ENCODE peak calls at places on chromosomes 12 and 14, in nine cellular contexts. Q is aorta; J is stimulated activated naive CD8-positive, alpha-beta T cell treated with anti-CD3 and anti-CD28 coated beads, Interleukin-15, Interleukin-2, amounts not matched to agents 100 U/mL and 50 U/mL, for 24 hours; O is left cardiac atrium; Z is heart left ventricle; E is pancreas; D is naive B cell; U is activated T-cell treated with anti-CD3 and anti-CD28 coated beads, Interleukin-2, amount 50 U/mL, for 72 hours; N is stimulated activated naive B cell treated with anti-CD40 and anti-IgM and Interleukin-4, amounts not matched to agents 10 μg/mL and 1 μg/mL and 100 μg/mL, for 72 hours. F is an unnamed sample.

GRCh38 chr12:32252199-32253073 is 145.8 kb downstream of the BICD1 start:
- ATAC-seq in Q (no peak), J (no peak), O (no peak), Z (no peak), E (no peak), D (peak; percentile 48), U (no peak), N (peak; percentile 90), F (peak; percentile 45)

GRCh38 chr14:92596328-92596943 is 82.9 kb downstream of the RIN3 start:
- ATAC-seq in Q (no peak), J (no peak), O (no peak), Z (no peak), E (no peak), D (no peak), U (no peak), N (peak; percentile 22), F (no peak)

GRCh38 chr12:131800594-131801135 is 27.5 kb upstream of the MMP17 start:
- ATAC-seq in Q (no peak), J (no peak), O (no peak), Z (no peak), E (no peak), D (no peak), U (no peak), N (peak; percentile 45), F (peak; percentile 11)

GRCh38 chr12:48003226-48004038 is 844 bp downstream of the COL2A1 start:
- ATAC-seq in Q (no peak), J (no peak), O (no peak), Z (no peak), E (peak; percentile 5), D (peak; percentile 20), U (peak; percentile 39), N (peak; percentile 29), F (no peak)

GRCh38 chr12:51077930-51078329 is 5.5 kb downstream of the CSRNP2 start:
- ATAC-seq in Q (peak; percentile 49), J (no peak), O (peak; percentile 67), Z (peak; percentile 93), E (no peak), D (no peak), U (no peak), N (no peak), F (no peak)

GRCh38 chr12:21642707-21643389 is 14.8 kb downstream of the LDHB start:
- ATAC-seq in Q (no peak), J (peak; percentile 73), O (peak; percentile 21), Z (peak; percentile 85), E (no peak), D (no peak), U (peak; percentile 75), N (peak; percentile 46), F (peak; percentile 96)

GRCh38 chr14:30988509-30988908 is 36.9 kb upstream of the AP4S1 start:
- ATAC-seq in Q (no peak), J (no peak), O (no peak), Z (no peak), E (no peak), D (no peak), U (no peak), N (no peak), F (no peak)

GRCh38 chr12:52496054-52496453 is 3.0 kb upstream of the KRT6A start:
- ATAC-seq in Q (no peak), J (no peak), O (no peak), Z (no peak), E (no peak), D (no peak), U (no peak), N (no peak), F (no peak)

GRCh38 chr12:119710374-119710773 is 42.4 kb downstream of the PRKAB1 start:
- ATAC-seq in Q (no peak), J (no peak), O (no peak), Z (no peak), E (no peak), D (no peak), U (no peak), N (no peak), F (no peak)

GRCh38 chr14:89308232-89308959 is 108.6 kb downstream of the FOXN3 start:
- ATAC-seq in Q (no peak), J (no peak), O (no peak), Z (no peak), E (no peak), D (no peak), U (peak; percentile 63), N (peak; percentile 79), F (peak; percentile 31)

GRCh38 chr14:51852541-51852940 is 7.9 kb upstream of the GNG2 start:
- ATAC-seq in Q (no peak), J (no peak), O (no peak), Z (no peak), E (no peak), D (no peak), U (no peak), N (no peak), F (no peak)

GRCh38 chr12:120078868-120079267 is 37.7 kb downstream of the RAB35 start:
- ATAC-seq in Q (no peak), J (no peak), O (no peak), Z (peak; percentile 62), E (peak; percentile 30), D (peak; percentile 45), U (peak; percentile 38), N (peak; percentile 52), F (no peak)

GRCh38 chr14:57485635-57486034 is 8.0 kb downstream of the CCDC198 start:
- ATAC-seq in Q (no peak), J (no peak), O (no peak), Z (no peak), E (no peak), D (peak; percentile 53), U (no peak), N (peak; percentile 93), F (no peak)

GRCh38 chr14:74980746-74981661 is 21.7 kb upstream of the EIF2B2 start:
- ATAC-seq in Q (peak; percentile 82), J (no peak), O (peak; percentile 34), Z (peak; percentile 10), E (no peak), D (no peak), U (no peak), N (no peak), F (no peak)

GRCh38 chr12:58645946-58646345 is 274.4 kb downstream of the LRIG3 start:
- ATAC-seq in Q (no peak), J (no peak), O (no peak), Z (no peak), E (no peak), D (no peak), U (no peak), N (no peak), F (no peak)

GRCh38 chr12:100503228-100503628 is 29.6 kb downstream of the NR1H4 start:
- ATAC-seq in Q (no peak), J (no peak), O (no peak), Z (no peak), E (peak; percentile 73), D (no peak), U (no peak), N (no peak), F (peak; percentile 14)

GRCh38 chr14:71824816-71825215 is 107.4 kb upstream of the RGS6 start:
- ATAC-seq in Q (no peak), J (no peak), O (no peak), Z (no peak), E (no peak), D (no peak), U (no peak), N (no peak), F (no peak)

GRCh38 chr12:52708010-52708409 is 4.7 kb upstream of the KRT77 start:
- ATAC-seq in Q (no peak), J (no peak), O (no peak), Z (no peak), E (no peak), D (no peak), U (no peak), N (no peak), F (no peak)

GRCh38 chr14:65832431-65833253 is 420.1 kb downstream of the FUT8 start:
- ATAC-seq in Q (no peak), J (no peak), O (no peak), Z (no peak), E (no peak), D (no peak), U (no peak), N (no peak), F (no peak)

GRCh38 chr12:92573104-92573503 is 129.7 kb upstream of the PLEKHG7 start:
- ATAC-seq in Q (no peak), J (no peak), O (no peak), Z (no peak), E (peak; percentile 45), D (no peak), U (no peak), N (no peak), F (no peak)

GRCh38 chr12:79842630-79843029 is 92.3 kb downstream of the PPP1R12A start:
- ATAC-seq in Q (no peak), J (no peak), O (no peak), Z (no peak), E (no peak), D (no peak), U (no peak), N (no peak), F (no peak)

GRCh38 chr14:58765843-58766242 is 128.1 kb downstream of the DACT1 start:
- ATAC-seq in Q (no peak), J (no peak), O (no peak), Z (peak; percentile 46), E (no peak), D (no peak), U (no peak), N (no peak), F (no peak)

GRCh38 chr12:110042260-110042659 is 6.1 kb downstream of the C12orf76 start:
- ATAC-seq in Q (no peak), J (no peak), O (peak; percentile 67), Z (peak; percentile 85), E (peak; percentile 56), D (no peak), U (no peak), N (no peak), F (no peak)

GRCh38 chr12:6215932-6216494 is 15.8 kb downstream of the CD9 start:
- ATAC-seq in Q (peak; percentile 91), J (peak; percentile 32), O (peak; percentile 75), Z (peak; percentile 36), E (peak; percentile 97), D (no peak), U (peak; percentile 61), N (no peak), F (peak; percentile 60)

GRCh38 chr14:54837508-54838149 is 65.0 kb downstream of the GCH1 start:
- ATAC-seq in Q (no peak), J (no peak), O (no peak), Z (no peak), E (no peak), D (no peak), U (no peak), N (no peak), F (no peak)

GRCh38 chr14:96119947-96120346 is 80.8 kb downstream of the C14orf132 start:
- ATAC-seq in Q (no peak), J (no peak), O (no peak), Z (no peak), E (no peak), D (no peak), U (peak; percentile 85), N (peak; percentile 27), F (peak; percentile 56)

GRCh38 chr12:50187084-50187900 is 20.1 kb upstream of the CERS5 start:
- ATAC-seq in Q (peak; percentile 47), J (peak; percentile 85), O (peak; percentile 51), Z (peak; percentile 23), E (no peak), D (no peak), U (peak; percentile 79), N (peak; percentile 83), F (peak; percentile 77)

GRCh38 chr12:60148831-60149230 is 553.0 kb downstream of the SLC16A7 start:
- ATAC-seq in Q (no peak), J (no peak), O (no peak), Z (no peak), E (no peak), D (no peak), U (no peak), N (no peak), F (no peak)

GRCh38 chr14:98510392-98510791 is 761.6 kb downstream of the BCL11B start:
- ATAC-seq in Q (no peak), J (no peak), O (no peak), Z (no peak), E (no peak), D (no peak), U (no peak), N (no peak), F (peak; percentile 38)

GRCh38 chr14:95432152-95433093 is 84.0 kb downstream of the SYNE3 start:
- ATAC-seq in Q (peak; percentile 89), J (no peak), O (peak; percentile 87), Z (peak; percentile 90), E (peak; percentile 99), D (no peak), U (no peak), N (no peak), F (no peak)

GRCh38 chr14:75960219-75960618 is 21.6 kb downstream of the TGFB3 start:
- ATAC-seq in Q (no peak), J (no peak), O (no peak), Z (no peak), E (no peak), D (peak; percentile 92), U (no peak), N (peak; percentile 95), F (no peak)